ENCODE peak calls at places on chromosomes 16 and 17, in six cellular contexts. X, E, K, D, V and I are unnamed samples.
A peak's percentile ranks its signal among the peaks of the same experiment; 100 is the strongest.

GRCh38 chr16:2975161-2975795 is 5.0 kb downstream of the PKMYT1 start:
- DNase-seq in X (no peak), E (no peak), K (no peak), D (no peak), V (no peak), I (no peak)

GRCh38 chr16:8867483-8868271 is 1.1 kb downstream of the CARHSP1 start:
- DNase-seq in X (no peak), E (peak; percentile 57), K (peak; percentile 62), D (peak; percentile 54), V (no peak), I (no peak)

GRCh38 chr17:11545002-11545401 is 53.3 kb upstream of the DNAH9 start:
- DNase-seq in X (no peak), E (no peak), K (no peak), D (no peak), V (no peak), I (no peak)

GRCh38 chr17:78839762-78840529 is 668 bp downstream of the USP36 start:
- DNase-seq in X (peak; percentile 23), E (no peak), K (peak; percentile 52), D (peak; percentile 70), V (peak; percentile 81), I (peak; percentile 72)

GRCh38 chr17:48344241-48344640 is 85.8 kb downstream of the SKAP1 start:
- DNase-seq in X (no peak), E (no peak), K (no peak), D (no peak), V (no peak), I (no peak)

GRCh38 chr16:86697715-86698114 is 119.4 kb downstream of the FOXL1 start:
- DNase-seq in X (no peak), E (no peak), K (no peak), D (peak; percentile 43), V (peak; percentile 32), I (peak; percentile 53)

GRCh38 chr17:30720013-30720471 is 104.5 kb downstream of the CRLF3 start:
- DNase-seq in X (no peak), E (no peak), K (no peak), D (no peak), V (no peak), I (no peak)

GRCh38 chr17:1168537-1169234 is 11.1 kb downstream of the ABR start:
- DNase-seq in X (no peak), E (no peak), K (no peak), D (no peak), V (no peak), I (no peak)

GRCh38 chr16:15544405-15544804 is 98.5 kb downstream of the MARF1 start:
- DNase-seq in X (no peak), E (no peak), K (no peak), D (no peak), V (no peak), I (no peak)

GRCh38 chr17:57357392-57357784 is 101.1 kb downstream of the MSI2 start:
- DNase-seq in X (no peak), E (peak; percentile 81), K (no peak), D (peak; percentile 23), V (no peak), I (no peak)

GRCh38 chr16:3720418-3720817 is 3.1 kb upstream of the TRAP1 start:
- DNase-seq in X (no peak), E (no peak), K (no peak), D (no peak), V (no peak), I (no peak)

GRCh38 chr17:57236686-57237299 is 19.5 kb upstream of the MSI2 start:
- DNase-seq in X (no peak), E (no peak), K (no peak), D (no peak), V (no peak), I (no peak)

DNA sequence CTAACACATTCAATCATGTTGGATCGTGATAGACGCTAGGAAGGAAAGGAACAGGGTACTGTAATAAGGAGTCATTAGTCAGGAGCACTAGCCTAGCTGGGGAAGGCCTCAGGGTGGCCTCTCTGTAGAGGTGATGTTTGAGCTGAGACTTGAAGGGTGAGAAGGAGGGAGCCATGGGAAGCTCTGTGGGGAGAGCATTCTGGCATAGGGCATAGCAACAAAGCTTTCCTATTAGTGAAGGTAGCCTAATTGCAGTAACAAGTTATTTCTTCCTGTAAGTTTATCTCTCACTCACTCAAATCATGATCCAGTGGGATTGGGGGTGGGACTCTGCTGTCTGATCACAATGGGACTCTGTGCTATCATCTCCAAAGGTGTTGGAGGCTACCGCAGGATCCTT is 16.1 kb downstream of the PLCG2 start:
- DNase-seq in X (no peak), E (no peak), K (no peak), D (no peak), V (no peak), I (no peak)
- H3K4me3 ChIP-seq in X (no peak overlapping the region), E (no peak overlapping the region), K (no peak overlapping the region), D (no peak overlapping the region), V (no peak overlapping the region), I (no peak overlapping the region)

GRCh38 chr17:63834431-63835166 is 7.1 kb upstream of the FTSJ3 start:
- DNase-seq in X (peak; percentile 90), E (no peak), K (peak; percentile 82), D (peak; percentile 78), V (peak; percentile 80), I (peak; percentile 76)
- TF ChIP-seq CTCF in X (peak; percentile 83), E (peak; percentile 42), K (peak; percentile 64), D (peak; percentile 49), V (peak; percentile 50), I (peak; percentile 54)

DNA sequence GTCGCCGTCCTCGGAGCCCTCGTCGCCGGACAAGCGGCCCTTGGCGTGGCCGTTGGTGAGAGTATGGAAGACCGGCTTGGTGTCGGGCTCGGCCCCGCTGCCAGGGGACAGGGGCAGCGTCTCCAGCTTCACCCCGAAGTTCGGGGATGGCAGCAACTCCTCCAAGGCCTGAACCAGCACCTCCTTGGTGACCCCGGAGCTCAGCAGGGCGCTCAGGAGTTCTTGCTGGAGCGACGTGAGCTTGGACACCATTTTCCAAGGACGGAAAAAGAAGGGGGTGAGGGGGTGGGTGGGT is 279 bp downstream of the HNF1B start:
- DNase-seq in X (no peak), E (no peak), K (no peak), D (no peak), V (no peak), I (no peak)
- H3K4me3 ChIP-seq in X (peak overlapping the region; percentile 78), E (no peak overlapping the region), K (peak overlapping the region; percentile 26), D (peak overlapping the region; percentile 54), V (no peak overlapping the region), I (no peak overlapping the region)

GRCh38 chr16:67444259-67445125 is 13.6 kb downstream of the HSD11B2 start:
- DNase-seq in X (peak; percentile 63), E (no peak), K (no peak), D (no peak), V (no peak), I (no peak)
- TF ChIP-seq CTCF in X (peak; percentile 67), E (no peak), K (peak; percentile 18), D (no peak), V (no peak), I (no peak)

DNA sequence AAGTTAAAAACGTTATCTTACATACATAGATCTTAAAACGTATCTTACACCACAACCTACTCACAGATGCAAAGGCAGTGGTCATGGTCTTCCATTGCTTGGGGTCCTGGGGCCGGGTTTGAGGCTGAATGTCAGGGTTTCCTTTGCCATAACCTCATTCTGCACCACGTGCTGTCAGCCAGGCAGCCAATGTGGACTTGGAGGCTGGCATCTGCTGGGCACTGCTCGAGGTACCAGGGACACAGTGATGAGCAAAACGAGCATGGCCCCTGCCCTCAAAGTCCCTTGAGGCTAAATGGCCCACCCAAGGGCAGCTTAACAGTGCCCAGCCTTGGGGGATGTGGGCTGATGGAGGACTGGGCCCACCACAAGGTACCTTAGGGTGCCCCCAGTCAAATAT is 35.8 kb upstream of the RGS9 start:
- DNase-seq in X (no peak), E (no peak), K (no peak), D (no peak), V (no peak), I (no peak)
- H3K4me3 ChIP-seq in X (peak overlapping the region; percentile 65), E (peak overlapping the region; percentile 62), K (peak overlapping the region; percentile 49), D (no peak overlapping the region), V (no peak overlapping the region), I (peak overlapping the region; percentile 59)

DNA sequence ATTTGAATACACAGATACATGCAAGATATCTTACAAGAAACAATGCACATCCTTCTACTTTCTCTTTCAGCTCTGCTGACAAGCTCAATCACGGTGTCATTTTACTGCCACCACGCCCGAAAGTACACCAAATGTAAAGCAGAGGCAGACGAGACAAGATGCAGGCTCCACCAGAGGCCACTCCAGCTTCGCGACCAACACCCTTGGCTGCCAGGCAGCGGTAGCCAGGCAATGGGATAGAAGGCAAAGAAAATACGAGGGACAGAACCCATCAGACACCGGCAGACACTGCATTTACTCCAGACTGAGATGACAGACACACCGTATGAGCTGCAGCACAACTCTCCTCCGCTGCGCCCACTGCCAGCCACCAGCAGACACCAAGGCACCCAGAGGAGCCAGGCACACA is 41.0 kb downstream of the USP22 start:
- DNase-seq in X (no peak), E (no peak), K (no peak), D (no peak), V (peak; percentile 14), I (no peak)
- TF ChIP-seq CTCF in X (no peak), E (no peak), K (no peak), D (no peak), V (no peak), I (no peak)

GRCh38 chr17:4877089-4877488 is 22.2 kb upstream of the C17orf107 start:
- DNase-seq in X (no peak), E (no peak), K (no peak), D (no peak), V (no peak), I (no peak)

GRCh38 chr17:4884489-4884888 is 14.8 kb upstream of the C17orf107 start:
- DNase-seq in X (no peak), E (no peak), K (no peak), D (no peak), V (no peak), I (no peak)

GRCh38 chr17:4881761-4882555 is 17.4 kb upstream of the C17orf107 start:
- DNase-seq in X (peak; percentile 93), E (peak; percentile 51), K (peak; percentile 79), D (peak; percentile 88), V (peak; percentile 34), I (peak; percentile 46)

GRCh38 chr17:4880850-4881249 is 18.5 kb upstream of the C17orf107 start:
- DNase-seq in X (no peak), E (no peak), K (no peak), D (no peak), V (no peak), I (no peak)

DNA sequence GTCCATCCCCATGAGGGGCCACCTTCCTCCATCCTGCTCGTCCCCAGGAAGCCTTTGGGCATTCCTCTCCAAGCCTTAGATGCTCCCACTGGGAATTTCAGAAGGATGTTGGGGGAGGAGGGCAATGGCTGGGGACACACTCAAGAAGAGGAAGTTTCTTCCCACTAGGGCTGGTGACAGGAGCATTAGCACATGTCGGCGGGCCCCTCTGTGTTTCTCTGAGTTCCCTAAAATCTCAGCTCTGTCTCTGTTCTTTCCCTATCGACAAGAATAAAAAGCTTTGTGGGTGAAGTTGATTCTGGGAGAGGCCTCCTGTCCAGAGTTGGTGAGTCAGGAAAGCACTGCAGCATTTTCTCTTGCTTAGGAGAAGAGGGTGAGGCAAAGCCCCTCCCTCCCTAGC is 19.7 kb upstream of the C17orf107 start:
- DNase-seq in X (no peak), E (no peak), K (no peak), D (no peak), V (no peak), I (no peak)
- H3K4me3 ChIP-seq in X (no peak overlapping the region), E (no peak overlapping the region), K (no peak overlapping the region), D (no peak overlapping the region), V (no peak overlapping the region), I (no peak overlapping the region)

DNA sequence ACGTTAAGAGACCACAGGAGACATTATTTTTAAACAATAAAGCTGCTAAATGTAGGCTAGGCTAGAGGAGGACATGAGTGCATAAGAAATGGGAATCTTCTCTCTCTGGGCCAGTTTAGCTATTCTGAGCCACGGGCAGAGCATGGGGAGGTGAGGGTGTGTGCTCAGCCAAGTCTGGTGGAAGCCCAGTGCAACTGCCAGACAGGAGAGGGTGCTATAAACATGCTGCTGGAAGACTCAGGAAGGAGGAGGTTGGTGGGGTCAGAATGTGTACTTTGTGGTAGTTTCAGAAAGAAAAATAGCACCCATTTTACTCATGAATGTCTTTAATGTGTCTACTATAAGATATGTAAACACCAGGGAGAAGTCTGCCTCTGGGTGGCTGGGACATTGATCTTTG is 5.9 kb upstream of the SDK2 start:
- DNase-seq in X (peak; percentile 71), E (no peak), K (peak; percentile 64), D (peak; percentile 58), V (peak; percentile 18), I (no peak)
- TF ChIP-seq CTCF in X (peak; percentile 91), E (peak; percentile 34), K (peak; percentile 66), D (peak; percentile 55), V (no peak), I (no peak)